ENCODE peak calls at places on chromosomes 12 and 14, in eight cellular contexts. G is Panc1, Q is transverse colon, Z is HepG2, D is sigmoid colon, L is H1, O is upper lobe of left lung, T is suprapubic skin. B is an unnamed sample.

GRCh38 chr12:72036393-72036792 is 97.7 kb downstream of the TPH2 start:
- DNase-seq in G (no peak), Q (no peak), Z (no peak), D (no peak), L (no peak), O (no peak), T (no peak), B (no peak)

GRCh38 chr14:62710811-62711210 is 334.4 kb downstream of the KCNH5 start:
- DNase-seq in G (no peak), Q (no peak), Z (no peak), D (no peak), L (no peak), O (no peak), T (no peak), B (no peak)

GRCh38 chr14:58362798-58363412 is 32.8 kb upstream of the TOMM20L start:
- DNase-seq in G (peak; percentile 20), Q (no peak), Z (peak; percentile 41), D (no peak), L (no peak), O (no peak), T (no peak), B (no peak)

GRCh38 chr12:25017336-25017735 is 68.4 kb upstream of the BCAT1 start:
- DNase-seq in G (no peak), Q (no peak), Z (no peak), D (no peak), L (no peak), O (no peak), T (no peak), B (no peak)

GRCh38 chr12:99386907-99387306 is 260.6 kb upstream of the GARIN6 start:
- DNase-seq in G (no peak), Q (no peak), Z (peak; percentile 48), D (no peak), L (no peak), O (no peak), T (no peak), B (no peak)

GRCh38 chr14:23185046-23185445 is 1.6 kb upstream of the SLC7A8 start:
- DNase-seq in G (no peak), Q (no peak), Z (no peak), D (no peak), L (no peak), O (no peak), T (no peak), B (no peak)

GRCh38 chr12:79324571-79324970 is 366.2 kb downstream of the PAWR start:
- DNase-seq in G (no peak), Q (no peak), Z (no peak), D (no peak), L (no peak), O (no peak), T (no peak), B (no peak)

GRCh38 chr12:62933871-62934798 is 815 bp downstream of the PPM1H start:
- DNase-seq in G (no peak), Q (peak; percentile 35), Z (no peak), D (no peak), L (no peak), O (peak; percentile 44), T (no peak), B (no peak)

GRCh38 chr12:47818382-47818700 is 1.4 kb downstream of the HDAC7 start:
- DNase-seq in G (no peak), Q (peak; percentile 26), Z (no peak), D (no peak), L (no peak), O (no peak), T (no peak), B (no peak)

GRCh38 chr14:22002860-22003284 is 329.3 kb upstream of the OR4E1 start:
- DNase-seq in G (no peak), Q (peak; percentile 22), Z (no peak), D (no peak), L (no peak), O (no peak), T (no peak), B (no peak)

GRCh38 chr14:67538501-67538900 is 5.4 kb downstream of the PLEKHH1 start:
- DNase-seq in G (no peak), Q (no peak), Z (no peak), D (peak; percentile 26), L (no peak), O (no peak), T (no peak), B (no peak)

GRCh38 chr12:103368167-103368566 is 127.6 kb downstream of the C12orf42 start:
- DNase-seq in G (no peak), Q (no peak), Z (no peak), D (no peak), L (no peak), O (no peak), T (no peak), B (no peak)

GRCh38 chr14:91317381-91318313 is 73.1 kb upstream of the GPR68 start:
- DNase-seq in G (no peak), Q (peak; percentile 87), Z (no peak), D (peak; percentile 72), L (no peak), O (peak; percentile 83), T (peak; percentile 82), B (no peak)

GRCh38 chr12:25653487-25654175 is 100.5 kb upstream of the LMNTD1 start:
- DNase-seq in G (no peak), Q (no peak), Z (no peak), D (no peak), L (no peak), O (peak; percentile 20), T (no peak), B (no peak)

GRCh38 chr12:67697981-67698380 is 49.4 kb downstream of the DYRK2 start:
- DNase-seq in G (no peak), Q (no peak), Z (no peak), D (no peak), L (no peak), O (no peak), T (no peak), B (no peak)

GRCh38 chr12:5433081-5433839 is 1.4 kb downstream of the NTF3 start:
- DNase-seq in G (no peak), Q (no peak), Z (no peak), D (no peak), L (no peak), O (no peak), T (no peak), B (peak; percentile 88)

GRCh38 chr14:106277503-106277902 is 751.1 kb downstream of the TMEM121 start:
- DNase-seq in G (peak; percentile 27), Q (peak; percentile 18), Z (peak; percentile 4), D (no peak), L (no peak), O (no peak), T (no peak), B (no peak)
- TF ChIP-seq CTCF in G (peak; percentile 81), Q (peak; percentile 51), Z (peak; percentile 60), D (no peak), L (no peak), O (no peak), T (peak; percentile 31), B (no peak)

DNA sequence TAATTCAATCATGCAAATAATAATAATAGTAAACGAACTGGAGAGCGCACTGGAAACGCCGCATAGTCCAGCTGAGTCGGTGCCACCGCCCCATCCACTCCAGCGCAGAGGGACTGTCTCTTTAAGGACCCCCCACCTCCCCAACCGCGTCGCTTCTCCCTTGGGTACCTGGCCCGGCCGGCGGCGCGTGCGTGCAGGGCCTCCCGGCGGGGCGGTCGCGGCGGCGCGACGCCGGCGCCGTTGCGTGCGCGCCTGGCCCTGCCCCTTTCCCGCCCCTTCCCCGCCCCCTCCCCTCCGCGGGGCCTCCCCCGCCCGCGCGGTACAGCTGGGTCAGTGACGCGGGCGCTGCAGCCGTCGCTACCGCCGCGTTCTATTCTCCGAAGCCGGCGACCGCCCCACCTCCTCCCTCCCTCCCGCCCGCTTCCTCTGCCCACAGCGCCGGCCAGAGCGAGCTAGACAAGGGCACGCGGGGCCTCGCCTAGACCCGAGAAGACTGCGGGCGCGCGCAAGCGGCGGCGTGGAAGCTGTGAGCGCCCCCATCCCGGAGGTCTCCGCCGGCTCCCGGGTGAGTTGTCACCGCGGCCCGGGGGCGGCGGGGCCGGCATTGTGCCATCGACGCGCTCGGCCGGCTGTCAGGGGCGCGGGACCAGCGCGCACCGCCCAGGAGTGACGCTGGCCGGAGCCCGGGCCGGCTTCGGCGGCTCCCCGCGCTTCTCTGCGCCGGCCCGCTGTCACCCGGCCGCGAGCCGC is at the start of gene SUSD6:
- DNase-seq in G (no peak), Q (peak; percentile 94), Z (peak; percentile 74), D (peak; percentile 96), L (peak; percentile 29), O (peak; percentile 94), T (peak; percentile 94), B (peak; percentile 95)
- TF ChIP-seq POLR2AphosphoS5 in G (no peak), Q (peak; percentile 94), Z (no peak), D (peak; percentile 92), L (no peak), O (peak; percentile 92), T (peak; percentile 9), B (peak; percentile 94)

GRCh38 chr12:116266220-116266619 is 11.3 kb downstream of the MED13L start:
- DNase-seq in G (no peak), Q (no peak), Z (no peak), D (no peak), L (no peak), O (no peak), T (no peak), B (no peak)

GRCh38 chr12:116264525-116265070 is 12.9 kb downstream of the MED13L start:
- DNase-seq in G (no peak), Q (no peak), Z (no peak), D (no peak), L (no peak), O (no peak), T (no peak), B (no peak)

GRCh38 chr12:116266631-116267349 is 10.7 kb downstream of the MED13L start:
- DNase-seq in G (no peak), Q (no peak), Z (no peak), D (no peak), L (no peak), O (no peak), T (no peak), B (no peak)

GRCh38 chr12:116263844-116264243 is 13.6 kb downstream of the MED13L start:
- DNase-seq in G (no peak), Q (no peak), Z (peak; percentile 33), D (no peak), L (no peak), O (no peak), T (no peak), B (no peak)

GRCh38 chr12:116265361-116266128 is 11.9 kb downstream of the MED13L start:
- DNase-seq in G (no peak), Q (no peak), Z (no peak), D (no peak), L (no peak), O (no peak), T (no peak), B (no peak)
- H3K4me1 ChIP-seq in G (peaks cover 85% of the 10 kb centered on the region), Q (peaks cover 74% of the 10 kb centered on the region), Z (peaks cover 64% of the 10 kb centered on the region), D (peaks cover 84% of the 10 kb centered on the region), L (no peaks in the 10 kb centered on the region), O (peaks cover 55% of the 10 kb centered on the region), T (peaks cover 71% of the 10 kb centered on the region), B (peaks cover 95% of the 10 kb centered on the region)

GRCh38 chr14:25909361-25909760 is 688.5 kb downstream of the NOVA1 start:
- DNase-seq in G (no peak), Q (no peak), Z (peak; percentile 9), D (no peak), L (no peak), O (no peak), T (no peak), B (no peak)

GRCh38 chr14:25908707-25909106 is 689.1 kb downstream of the NOVA1 start:
- DNase-seq in G (no peak), Q (no peak), Z (no peak), D (no peak), L (no peak), O (no peak), T (no peak), B (no peak)

DNA sequence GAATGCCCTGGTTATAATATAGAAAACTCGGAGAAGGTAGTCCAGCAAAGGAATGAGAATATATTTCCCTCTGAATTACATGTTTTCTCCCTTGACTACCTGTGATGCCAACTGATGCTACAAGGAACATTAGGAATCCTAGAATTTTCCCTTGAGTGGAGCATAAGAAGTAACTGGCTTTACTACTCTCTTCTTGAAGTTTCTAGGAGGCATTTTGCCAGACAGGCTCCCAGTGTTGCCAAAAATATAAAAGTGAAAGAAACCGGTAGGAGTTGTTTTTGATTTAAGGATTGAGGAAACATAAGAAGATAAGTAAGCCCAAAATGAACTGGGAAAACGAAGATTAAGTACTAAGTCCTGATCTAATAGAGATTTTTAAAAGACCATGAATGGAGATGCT is 693.4 kb downstream of the NOVA1 start:
- DNase-seq in G (no peak), Q (no peak), Z (no peak), D (no peak), L (no peak), O (no peak), T (no peak), B (no peak)
- TF ChIP-seq CTCF in G (no peak), Q (no peak), Z (no peak), D (no peak), L (no peak), O (no peak), T (no peak), B (no peak)

B was measured in esophagus muscularis mucosa.